ENCODE peak calls at places on chromosomes 3 and 15, in ten cellular contexts. Z is cardiac fibroblast, K is progenitor cell of endocrine pancreas, P is MCF 10A, V is IMR-90, Y is Peyer's patch, J is stomach, I is GM10248, A is kidney epithelial cell, C is endothelial cell. Q is an unnamed sample.

GRCh38 chr3:60983906-60984305 is 267.3 kb downstream of the FHIT start:
- DNase-seq in Z (no peak), V (no peak), A (no peak), K (no peak), C (no peak), J (no peak), Y (no peak), I (no peak), P (no peak), Q (no peak)

GRCh38 chr3:189301479-189301878 is 129.7 kb downstream of the TPRG1 start:
- DNase-seq in V (no peak), K (no peak), A (no peak), I (no peak), Y (no peak), P (no peak), Z (no peak), J (no peak), C (no peak), Q (no peak)

GRCh38 chr15:100124936-100125626 is 216.7 kb downstream of the ADAMTS17 start:
- DNase-seq in Y (no peak), V (no peak), Z (no peak), K (no peak), C (no peak), A (no peak), P (no peak), J (no peak), I (no peak), Q (no peak)

GRCh38 chr15:48306639-48307038 is 24.6 kb upstream of the DUT start:
- DNase-seq in Y (no peak), C (no peak), P (no peak), J (no peak), A (no peak), I (no peak), Z (no peak), V (no peak), K (no peak), Q (no peak)

GRCh38 chr3:64291956-64292355 is 66.7 kb upstream of the PRICKLE2 start:
- DNase-seq in P (peak), K (no peak), A (no peak), V (peak), C (no peak), Z (peak), Y (no peak), J (no peak), I (no peak), Q (no peak)

GRCh38 chr3:25594007-25594502 is 70.7 kb downstream of the TOP2B start:
- DNase-seq in J (no peak), A (peak), P (peak), Z (peak), V (peak), K (no peak), C (peak), Y (no peak), I (no peak), Q (no peak)

GRCh38 chr15:73972984-73973682 is 19.0 kb downstream of the STOML1 start:
- DNase-seq in Z (peak), J (peak), A (no peak), P (peak), C (peak), I (peak), Y (peak), K (peak), V (peak), Q (peak)

GRCh38 chr3:192571197-192571791 is 156.0 kb downstream of the FGF12 start:
- DNase-seq in P (peak), Y (peak), V (peak), A (no peak), Z (peak), I (no peak), C (no peak), K (no peak), J (peak), Q (no peak)

GRCh38 chr15:80849308-80849707 is 70.1 kb downstream of the CEMIP start:
- DNase-seq in Z (peak), Y (no peak), P (peak), I (no peak), J (peak), K (no peak), V (peak), A (peak), C (no peak), Q (no peak)

GRCh38 chr3:150020527-150020926 is 49.8 kb upstream of the PFN2 start:
- DNase-seq in I (no peak), C (no peak), J (no peak), K (no peak), V (peak), A (no peak), P (no peak), Z (peak), Y (no peak), Q (no peak)

GRCh38 chr3:14241716-14242115 is 63.1 kb downstream of the LSM3 start:
- DNase-seq in I (no peak), K (no peak), Y (no peak), C (no peak), Z (no peak), J (no peak), P (no peak), V (no peak), A (no peak), Q (no peak)

GRCh38 chr3:149377408-149378111 is at the start of gene TM4SF1:
- DNase-seq in A (peak), P (peak), V (peak), J (peak), K (no peak), I (no peak), Z (peak), Y (no peak), C (no peak), Q (no peak)

GRCh38 chr15:70474682-70475438 is 288.5 kb downstream of the UACA start:
- DNase-seq in I (no peak), A (peak), Y (peak), P (peak), V (peak), C (no peak), J (peak), K (no peak), Z (peak), Q (no peak)

GRCh38 chr15:29670945-29671307 is 151.3 kb downstream of the TJP1 start:
- DNase-seq in V (peak), Y (peak), A (peak), Z (peak), P (peak), I (no peak), K (no peak), C (no peak), J (peak), Q (no peak)

DNA sequence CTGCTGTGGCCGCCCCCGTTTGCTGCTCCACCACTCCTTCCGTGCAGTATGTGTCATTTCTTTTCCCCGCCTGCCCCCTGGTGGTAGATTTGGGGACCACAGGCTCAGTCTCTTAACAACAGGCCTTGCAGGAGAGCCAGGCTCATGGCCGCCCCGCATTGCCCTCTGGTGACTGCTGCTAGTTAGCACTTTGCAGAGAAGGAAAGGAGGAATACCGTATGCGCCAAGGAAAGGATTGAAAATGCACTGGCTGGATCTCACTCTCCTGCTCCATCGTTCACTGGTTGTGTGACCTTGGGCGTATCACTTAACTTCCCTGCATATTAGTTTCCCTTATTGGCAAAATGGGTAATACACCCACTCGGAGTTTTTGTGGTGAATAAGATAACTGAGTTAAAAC is 39.3 kb upstream of the PXYLP1 start:
- DNase-seq in Y (peak), V (peak), J (peak), K (peak), P (peak), Z (peak), A (peak), C (peak), I (peak), Q (peak)
- TF ChIP-seq CTCF in Y (peak), V (peak), J (peak), K (peak), P (peak), Z (peak), A (peak), C (peak), I (peak), Q (peak)

GRCh38 chr3:81339040-81339845 is 422.2 kb downstream of the GBE1 start:
- DNase-seq in I (peak), Z (peak), P (peak), K (no peak), C (no peak), A (no peak), J (no peak), V (peak), Y (no peak), Q (no peak)
- TF ChIP-seq CTCF in I (no peak), Z (peak), P (peak), K (peak), C (peak), A (peak), J (no peak), V (peak), Y (no peak), Q (peak)

GRCh38 chr3:165770781-165771180 is 66.4 kb downstream of the BCHE start:
- DNase-seq in K (no peak), P (no peak), I (no peak), C (no peak), Z (no peak), V (no peak), Y (no peak), A (no peak), J (no peak), Q (no peak)

GRCh38 chr3:165768680-165769079 is 68.5 kb downstream of the BCHE start:
- DNase-seq in K (no peak), I (no peak), Z (no peak), A (no peak), V (no peak), Y (no peak), P (no peak), C (no peak), J (no peak), Q (no peak)
- TF ChIP-seq CTCF in K (no peak), I (no peak), Z (no peak), A (no peak), V (no peak), Y (no peak), P (no peak), C (no peak), J (no peak), Q (no peak)

GRCh38 chr3:86152620-86153019 is 838.3 kb downstream of the VGLL3 start:
- DNase-seq in P (no peak), V (no peak), Z (no peak), K (no peak), A (no peak), Y (no peak), C (no peak), J (no peak), I (no peak), Q (no peak)

GRCh38 chr3:86149054-86149453 is 841.9 kb downstream of the VGLL3 start:
- DNase-seq in Y (no peak), J (no peak), V (no peak), C (no peak), P (no peak), I (no peak), Z (no peak), A (no peak), K (no peak), Q (no peak)

GRCh38 chr3:86147119-86147518 is 843.8 kb downstream of the VGLL3 start:
- DNase-seq in Y (no peak), C (no peak), V (no peak), Z (no peak), K (no peak), P (peak), I (no peak), J (no peak), A (no peak), Q (no peak)
- TF ChIP-seq CTCF in Y (no peak), C (no peak), V (no peak), Z (no peak), K (peak), P (no peak), I (no peak), J (no peak), A (no peak), Q (no peak)

GRCh38 chr3:133897547-133897946 is 1.9 kb upstream of the RAB6B start:
- DNase-seq in Y (no peak), J (no peak), V (no peak), C (no peak), Z (no peak), I (no peak), A (no peak), K (no peak), P (no peak), Q (no peak)

GRCh38 chr3:133896002-133896761 is 500 bp upstream of the RAB6B start:
- DNase-seq in A (no peak), V (no peak), P (no peak), I (no peak), C (peak), Y (no peak), Z (peak), K (no peak), J (no peak), Q (no peak)

GRCh38 chr3:133905376-133905775 is 9.7 kb upstream of the RAB6B start:
- DNase-seq in J (no peak), K (no peak), A (no peak), I (no peak), Y (no peak), V (no peak), C (no peak), P (no peak), Z (no peak), Q (no peak)

GRCh38 chr3:133899309-133899708 is 3.6 kb upstream of the RAB6B start:
- DNase-seq in Y (no peak), K (no peak), J (no peak), V (no peak), I (no peak), P (no peak), Z (no peak), C (no peak), A (no peak), Q (no peak)

DNA sequence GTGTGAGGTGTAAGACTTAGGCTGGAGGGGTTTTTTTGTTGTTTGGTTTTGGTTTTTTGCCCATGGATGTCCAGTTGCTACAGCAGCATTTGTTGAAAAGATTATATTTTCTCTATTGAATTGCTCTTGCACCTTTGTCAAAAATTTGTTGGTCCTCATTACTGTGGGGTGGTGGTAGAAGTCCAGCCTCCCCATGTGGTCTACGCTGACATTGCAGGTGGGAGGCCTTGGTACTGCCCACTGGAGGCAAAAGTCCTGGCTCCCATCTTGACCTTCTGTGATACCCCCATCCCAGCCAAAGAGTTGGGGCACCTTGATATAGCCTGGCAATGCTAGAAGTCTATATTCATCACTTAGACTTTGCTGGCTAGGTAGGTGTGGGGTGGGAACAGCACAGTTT is 5.4 kb upstream of the RAB6B start:
- DNase-seq in I (no peak), Y (no peak), V (no peak), P (no peak), C (peak), Z (no peak), A (no peak), K (no peak), J (no peak), Q (no peak)
- TF ChIP-seq CTCF in I (peak), Y (no peak), V (no peak), P (no peak), C (peak), Z (peak), A (no peak), K (peak), J (no peak), Q (no peak)

DNA sequence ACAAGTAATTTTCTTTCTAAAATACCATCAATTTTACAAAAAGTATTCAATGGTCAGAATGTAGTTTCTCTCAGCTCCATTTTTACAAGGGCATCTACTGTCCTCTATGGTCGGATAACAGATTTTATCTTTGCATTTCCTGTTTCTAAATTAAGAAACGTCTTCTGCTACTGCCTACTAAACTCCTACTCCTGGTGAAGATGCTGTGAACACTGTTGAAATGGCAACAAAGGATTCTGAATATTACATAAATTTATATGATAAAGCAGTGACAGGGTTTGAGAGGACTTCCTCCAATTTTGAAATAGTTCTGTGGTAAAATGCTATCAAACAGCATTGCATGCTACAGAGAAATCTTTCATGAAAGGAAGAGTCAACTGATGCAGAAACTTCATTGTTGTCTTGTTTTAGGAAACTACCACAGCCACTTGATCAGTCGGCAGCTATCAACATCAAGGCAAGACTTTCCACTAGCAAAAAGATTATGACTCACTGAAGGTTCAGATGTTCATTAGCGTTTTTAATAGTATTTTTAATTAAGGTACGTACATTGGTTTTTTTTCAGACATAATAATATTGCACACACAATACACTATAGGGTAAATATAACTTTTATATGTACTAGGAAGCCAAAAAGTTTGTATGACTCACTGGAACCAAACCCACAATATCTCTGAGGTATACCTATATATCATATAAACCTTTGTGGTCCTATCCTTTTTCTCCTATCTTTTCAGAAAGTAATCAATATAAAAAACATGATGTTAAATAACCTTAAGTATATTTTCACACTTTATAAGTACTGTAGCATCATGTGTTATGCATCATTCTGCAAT is 156.1 kb downstream of the STAG1 start:
- DNase-seq in A (no peak), V (no peak), P (no peak), K (no peak), Y (no peak), J (no peak), I (no peak), C (no peak), Z (no peak), Q (no peak)
- TF ChIP-seq CTCF in A (no peak), V (no peak), P (no peak), K (no peak), Y (no peak), J (no peak), I (no peak), C (no peak), Z (no peak), Q (no peak)

GRCh38 chr15:88913850-88914169 is 631 bp upstream of the MFGE8 start:
- DNase-seq in C (no peak), Z (no peak), K (no peak), I (no peak), J (no peak), Y (no peak), V (no peak), P (no peak), A (no peak), Q (no peak)

GRCh38 chr15:88917764-88918163 is 4.6 kb upstream of the MFGE8 start:
- DNase-seq in K (no peak), C (no peak), Z (no peak), J (no peak), V (no peak), I (no peak), A (no peak), Y (no peak), P (no peak), Q (no peak)

GRCh38 chr15:88915354-88915753 is 2.2 kb upstream of the MFGE8 start:
- DNase-seq in J (no peak), K (no peak), P (no peak), Z (no peak), V (no peak), A (no peak), Y (no peak), I (no peak), C (no peak), Q (no peak)

GRCh38 chr15:88920186-88920891 is 7.2 kb upstream of the MFGE8 start:
- DNase-seq in Z (peak), Y (no peak), I (no peak), C (no peak), P (peak), J (no peak), A (peak), V (peak), K (no peak), Q (no peak)

GRCh38 chr15:88918738-88919137 is 5.6 kb upstream of the MFGE8 start:
- DNase-seq in V (peak), P (peak), C (no peak), Y (no peak), Z (peak), I (no peak), J (peak), K (no peak), A (peak), Q (no peak)
- TF ChIP-seq CTCF in V (no peak), P (no peak), C (no peak), Y (no peak), Z (no peak), I (no peak), J (no peak), K (no peak), A (no peak), Q (no peak)

DNA sequence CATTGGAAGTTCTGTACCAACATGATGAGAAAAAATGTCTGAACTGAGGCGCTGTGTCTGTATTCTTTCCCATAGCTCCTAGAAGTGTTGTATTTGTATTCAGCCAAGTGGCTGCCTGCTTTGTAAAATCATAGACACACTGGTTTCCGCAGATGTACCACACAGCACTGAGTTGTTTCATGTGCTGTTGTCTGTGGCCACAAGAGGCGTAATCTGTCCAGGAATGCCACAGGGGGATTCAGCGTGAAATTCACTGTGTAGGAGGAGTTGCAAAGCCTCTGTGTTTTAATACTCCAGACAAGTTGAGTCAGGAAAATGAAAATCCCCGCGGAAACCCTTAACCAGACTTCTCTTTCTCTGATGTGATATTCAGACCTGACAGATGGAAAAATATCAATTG is 462.2 kb downstream of the NSUN3 start:
- DNase-seq in Z (peak), I (no peak), C (no peak), P (peak), V (peak), J (no peak), A (no peak), Y (no peak), K (no peak), Q (peak)
- TF ChIP-seq CTCF in Z (peak), I (no peak), C (no peak), P (no peak), V (peak), J (no peak), A (peak), Y (no peak), K (peak), Q (peak)

DNA sequence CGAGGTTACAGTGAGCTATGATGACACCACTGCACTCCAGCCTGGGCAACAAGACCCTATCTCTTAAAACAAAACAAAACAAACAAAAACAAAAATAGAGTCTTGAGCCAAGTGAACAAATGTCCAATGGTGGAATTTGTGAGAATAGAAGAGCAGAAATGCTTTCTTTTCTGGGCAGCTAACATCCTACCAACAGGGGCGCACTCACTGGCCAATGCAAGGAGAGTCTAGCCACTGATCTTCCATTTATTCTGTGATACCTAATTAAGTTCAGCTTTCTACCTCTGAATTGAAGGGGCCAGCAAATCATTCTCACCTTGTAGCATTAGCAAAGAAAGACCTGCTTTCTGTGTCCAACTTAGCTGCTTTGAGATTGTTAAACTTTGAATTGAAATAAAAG is 301.9 kb upstream of the NR2F2 start:
- DNase-seq in A (no peak), I (no peak), Z (no peak), K (no peak), V (no peak), P (no peak), C (no peak), Y (no peak), J (no peak), Q (no peak)
- TF ChIP-seq CTCF in A (no peak), I (no peak), Z (no peak), K (no peak), V (no peak), P (no peak), C (no peak), Y (no peak), J (no peak), Q (no peak)

Q was measured in mesothelial cell of epicardium.